ENCODE peak calls at places on chromosomes 6 and 20, in five cellular contexts. F is Daoy, V is SK-MEL-5, K is heart left ventricle, L is putamen. H is an unnamed sample.

GRCh38 chr6:57307850-57308249 is 9.6 kb upstream of the PRIM2 start:
- DNase-seq in F (no peak), V (no peak), K (no peak), L (no peak), H (no peak)

GRCh38 chr6:127564761-127565160 is 12.2 kb upstream of the C6orf58 start:
- DNase-seq in F (no peak), V (no peak), K (no peak), L (no peak), H (no peak)

GRCh38 chr20:38346247-38346651 is at the start of gene LBP:
- DNase-seq in F (no peak), V (no peak), K (no peak), L (no peak), H (no peak)

GRCh38 chr6:155958550-155958949 is 502.9 kb upstream of the NOX3 start:
- DNase-seq in F (no peak), V (no peak), K (no peak), L (no peak), H (no peak)

GRCh38 chr20:59171986-59172385 is 8.4 kb downstream of the ZNF831 start:
- DNase-seq in F (no peak), V (no peak), K (no peak), L (no peak), H (no peak)

GRCh38 chr20:53652090-53652858 is 58.6 kb upstream of the ZNF217 start:
- DNase-seq in F (no peak), V (no peak), K (no peak), L (no peak), H (no peak)

GRCh38 chr20:38108438-38109024 is 56.5 kb downstream of the TGM2 start:
- DNase-seq in F (no peak), V (no peak), K (peak; percentile 75), L (no peak), H (no peak)

GRCh38 chr20:44345147-44345546 is 8.3 kb downstream of the R3HDML start:
- DNase-seq in F (no peak), V (no peak), K (no peak), L (no peak), H (no peak)

GRCh38 chr20:23241416-23241815 is 109.2 kb upstream of the NXT1 start:
- DNase-seq in F (no peak), V (no peak), K (no peak), L (no peak), H (no peak)

GRCh38 chr6:148837941-148838340 is 91.1 kb downstream of the UST start:
- DNase-seq in F (no peak), V (no peak), K (no peak), L (no peak), H (no peak)

GRCh38 chr20:2509794-2510193 is 1.1 kb upstream of the ZNF343 start:
- DNase-seq in F (no peak), V (no peak), K (no peak), L (no peak), H (no peak)

GRCh38 chr6:111788779-111789276 is 84.4 kb downstream of the FYN start:
- DNase-seq in F (no peak), V (peak; percentile 53), K (no peak), L (no peak), H (no peak)

GRCh38 chr6:7848229-7848628 is 62.4 kb downstream of the TXNDC5 start:
- DNase-seq in F (no peak), V (no peak), K (no peak), L (no peak), H (no peak)

H was measured in CD8-positive, alpha-beta memory T cell.